ENCODE peak calls at places on chromosomes 5 and 9, in six cellular contexts. T is upper lobe of right lung; K is left ventricle myocardium inferior; S is transverse colon; W is CD8-positive, alpha-beta T cell; U is fibroblast of the aortic adventitia. Y is an unnamed sample.

GRCh38 chr9:86859056-86859455 is 88.2 kb downstream of the GAS1 start:
- DNase-seq in T (no peak), K (no peak), S (no peak), W (no peak), U (no peak), Y (no peak)

GRCh38 chr5:173775692-173776135 is 112.4 kb upstream of the CPEB4 start:
- DNase-seq in T (no peak), K (no peak), S (no peak), W (no peak), U (no peak), Y (no peak)

GRCh38 chr9:117480251-117480650 is 65.4 kb upstream of the ASTN2 start:
- DNase-seq in T (no peak), K (no peak), S (no peak), W (no peak), U (no peak), Y (no peak)

GRCh38 chr5:77129386-77129785 is 42.3 kb upstream of the ZBED3 start:
- DNase-seq in T (no peak), K (no peak), S (no peak), W (peak), U (no peak), Y (peak)

GRCh38 chr5:135629164-135629563 is 50.4 kb upstream of the CXCL14 start:
- DNase-seq in T (no peak), K (no peak), S (no peak), W (no peak), U (no peak), Y (no peak)

GRCh38 chr5:18720002-18720401 is 1085.7 kb downstream of the TAF11L14 start:
- DNase-seq in T (no peak), K (no peak), S (no peak), W (no peak), U (no peak), Y (no peak)

GRCh38 chr5:171470420-171470819 is 51.0 kb downstream of the FGF18 start:
- DNase-seq in T (no peak), K (no peak), S (no peak), W (no peak), U (no peak), Y (no peak)

GRCh38 chr5:97550164-97550563 is 367.1 kb upstream of the RIOK2 start:
- DNase-seq in T (no peak), K (no peak), S (no peak), W (no peak), U (peak), Y (peak)

GRCh38 chr9:101449071-101449721 is 13.6 kb upstream of the ALDOB start:
- DNase-seq in T (peak), K (peak), S (peak), W (peak), U (peak), Y (peak)

GRCh38 chr5:58958701-58959100 is 375.8 kb downstream of the RAB3C start:
- DNase-seq in T (no peak), K (no peak), S (no peak), W (no peak), U (no peak), Y (no peak)

GRCh38 chr9:1009101-1009707 is 32.7 kb downstream of the DMRT3 start:
- DNase-seq in T (peak), K (peak), S (peak), W (peak), U (peak), Y (peak)

GRCh38 chr5:119397518-119398380 is 41.9 kb downstream of the TNFAIP8 start:
- DNase-seq in T (no peak), K (no peak), S (no peak), W (no peak), U (peak), Y (peak)

GRCh38 chr5:95880081-95880926 is 57.8 kb upstream of the GLRX start:
- DNase-seq in T (no peak), K (no peak), S (no peak), W (no peak), U (no peak), Y (no peak)

GRCh38 chr5:15674716-15675115 is 174.7 kb downstream of the FBXL7 start:
- DNase-seq in T (no peak), K (no peak), S (no peak), W (no peak), U (no peak), Y (no peak)

GRCh38 chr5:169627551-169627950 is 9.5 kb upstream of the DOCK2 start:
- DNase-seq in T (no peak), K (no peak), S (no peak), W (no peak), U (no peak), Y (no peak)

GRCh38 chr5:757931-758697 is 26.4 kb downstream of the ZDHHC11B start:
- DNase-seq in T (peak), K (peak), S (peak), W (no peak), U (no peak), Y (no peak)

GRCh38 chr5:172274951-172275753 is 8.4 kb downstream of the UBTD2 start:
- DNase-seq in T (no peak), K (no peak), S (no peak), W (peak), U (no peak), Y (peak)

GRCh38 chr9:129570450-129571297 is 50.2 kb downstream of the C9orf50 start:
- DNase-seq in T (no peak), K (peak), S (peak), W (no peak), U (peak), Y (peak)

GRCh38 chr5:119322312-119322947 is 33.4 kb upstream of the TNFAIP8 start:
- DNase-seq in T (no peak), K (no peak), S (no peak), W (no peak), U (no peak), Y (no peak)

GRCh38 chr9:9754186-9754585 is 858.6 kb downstream of the PTPRD start:
- DNase-seq in T (no peak), K (no peak), S (no peak), W (no peak), U (no peak), Y (peak)

GRCh38 chr5:53874409-53874808 is 314.0 kb downstream of the NDUFS4 start:
- DNase-seq in T (no peak), K (no peak), S (no peak), W (no peak), U (peak), Y (peak)

GRCh38 chr5:180107005-180107404 is 35.4 kb upstream of the RNF130 start:
- DNase-seq in T (no peak), K (no peak), S (no peak), W (no peak), U (no peak), Y (no peak)

GRCh38 chr5:107557051-107557658 is 113.6 kb downstream of the EFNA5 start:
- DNase-seq in T (no peak), K (peak), S (no peak), W (no peak), U (no peak), Y (no peak)

DNA sequence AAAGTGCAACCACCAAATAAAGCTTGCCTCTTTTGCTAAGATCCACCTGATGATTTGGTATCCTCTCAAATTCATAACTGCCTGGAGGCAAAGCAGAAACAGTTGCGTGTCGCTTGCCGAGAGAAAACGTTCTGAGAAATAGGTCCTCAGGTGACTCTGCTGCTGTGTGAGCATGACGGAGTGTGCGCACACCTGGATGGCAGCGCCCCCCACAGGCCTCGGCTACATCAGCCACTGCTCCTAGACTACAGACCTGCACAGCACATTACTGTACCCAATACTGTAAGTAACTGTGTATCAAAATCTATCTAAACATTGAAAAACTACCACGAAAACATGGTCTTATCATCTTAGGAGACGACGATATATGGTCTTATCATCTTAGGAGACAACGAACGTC is 87.4 kb downstream of the CAMSAP1 start:
- DNase-seq in T (peak), K (no peak), S (no peak), W (no peak), U (no peak), Y (no peak)
- TF ChIP-seq CTCF in T (no peak), K (no peak), S (no peak), W (no peak), U (no peak), Y (no peak)

GRCh38 chr5:138849439-138849838 is 25.7 kb downstream of the LRRTM2 start:
- DNase-seq in T (no peak), K (no peak), S (no peak), W (no peak), U (peak), Y (peak)

GRCh38 chr5:138849882-138850281 is 25.3 kb downstream of the LRRTM2 start:
- DNase-seq in T (no peak), K (no peak), S (no peak), W (no peak), U (no peak), Y (no peak)

GRCh38 chr5:138844812-138845513 is 30.2 kb downstream of the LRRTM2 start:
- DNase-seq in T (no peak), K (no peak), S (no peak), W (no peak), U (peak), Y (peak)

GRCh38 chr5:138853132-138853531 is 22.0 kb downstream of the LRRTM2 start:
- DNase-seq in T (no peak), K (no peak), S (no peak), W (no peak), U (no peak), Y (no peak)

DNA sequence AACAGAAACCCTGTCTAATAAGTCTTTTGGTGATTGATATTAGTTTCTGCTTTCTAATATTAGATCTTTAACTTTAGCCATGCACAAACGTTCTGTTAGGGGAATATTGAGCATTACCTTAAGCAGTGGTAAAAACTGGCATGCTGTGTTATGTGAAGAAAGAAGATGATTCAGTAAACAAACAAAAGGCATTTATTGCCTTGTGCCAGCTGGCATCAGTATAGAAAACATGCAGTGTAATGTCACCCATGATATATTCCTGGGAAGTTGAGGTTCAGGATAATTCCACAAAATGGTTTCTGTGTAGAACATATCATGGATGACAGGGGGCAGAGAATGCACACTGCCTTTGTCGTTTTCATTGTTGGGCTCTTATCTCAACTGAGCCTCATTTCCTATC is 24.3 kb downstream of the LRRTM2 start:
- DNase-seq in T (no peak), K (no peak), S (no peak), W (no peak), U (no peak), Y (peak)
- H3K4me3 ChIP-seq in T (no peak), K (no peak), S (no peak), W (no peak), U (no peak), Y (no peak)

GRCh38 chr9:108894225-108894997 is 32.3 kb downstream of the ACTL7A start:
- DNase-seq in T (no peak), K (no peak), S (no peak), W (no peak), U (no peak), Y (no peak)

GRCh38 chr9:108885643-108886348 is 23.7 kb downstream of the ACTL7A start:
- DNase-seq in T (no peak), K (no peak), S (peak), W (peak), U (peak), Y (peak)

GRCh38 chr9:108884701-108885100 is 22.6 kb downstream of the ACTL7A start:
- DNase-seq in T (no peak), K (no peak), S (no peak), W (no peak), U (no peak), Y (no peak)

DNA sequence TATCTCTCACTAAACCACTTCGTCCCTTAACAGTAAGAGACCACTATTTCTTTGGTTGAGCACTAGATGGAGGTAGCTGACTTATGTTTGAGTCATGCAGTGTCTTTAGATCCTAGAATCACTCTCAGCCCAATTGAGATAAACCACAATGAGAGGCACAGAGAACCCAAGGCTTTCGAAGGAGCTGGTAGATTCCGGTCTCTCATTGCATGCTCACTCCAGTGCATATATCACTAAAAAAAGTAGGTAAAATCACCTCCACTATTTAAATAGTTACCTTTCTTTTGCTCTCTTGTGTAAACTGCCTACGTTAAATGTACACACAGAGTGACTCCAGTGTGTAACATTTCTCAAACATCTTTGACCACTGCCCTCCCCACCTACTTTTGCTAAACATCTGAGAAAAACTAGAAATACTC is 27.6 kb downstream of the ACTL7A start:
- DNase-seq in T (no peak), K (no peak), S (no peak), W (no peak), U (peak), Y (peak)
- TF ChIP-seq CTCF in T (no peak), K (peak), S (no peak), W (no peak), U (peak), Y (peak)

DNA sequence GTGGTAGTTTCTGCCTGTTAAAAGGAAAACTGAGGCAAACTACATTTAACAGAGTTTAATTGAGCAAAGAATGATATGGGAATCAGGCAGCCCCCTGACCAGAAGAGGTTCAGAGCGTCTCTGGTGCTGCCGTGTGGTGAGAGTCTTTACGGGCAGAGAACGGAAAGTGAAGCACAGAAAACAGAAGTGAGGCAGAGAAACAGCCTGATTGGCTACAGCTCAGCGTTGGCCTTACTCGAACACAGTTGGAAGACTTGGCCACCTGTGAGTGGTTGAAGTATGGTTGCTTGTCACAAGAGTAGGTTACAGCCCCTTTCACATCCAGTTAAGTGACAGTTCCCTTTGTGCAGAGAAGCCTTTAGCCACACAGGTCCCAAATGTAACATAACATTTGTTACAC is 16.9 kb upstream of the FBP1 start:
- DNase-seq in T (no peak), K (no peak), S (peak), W (peak), U (no peak), Y (no peak)
- H3K4me3 ChIP-seq in T (peak), K (no peak), S (peak), W (peak), U (no peak), Y (no peak)

DNA sequence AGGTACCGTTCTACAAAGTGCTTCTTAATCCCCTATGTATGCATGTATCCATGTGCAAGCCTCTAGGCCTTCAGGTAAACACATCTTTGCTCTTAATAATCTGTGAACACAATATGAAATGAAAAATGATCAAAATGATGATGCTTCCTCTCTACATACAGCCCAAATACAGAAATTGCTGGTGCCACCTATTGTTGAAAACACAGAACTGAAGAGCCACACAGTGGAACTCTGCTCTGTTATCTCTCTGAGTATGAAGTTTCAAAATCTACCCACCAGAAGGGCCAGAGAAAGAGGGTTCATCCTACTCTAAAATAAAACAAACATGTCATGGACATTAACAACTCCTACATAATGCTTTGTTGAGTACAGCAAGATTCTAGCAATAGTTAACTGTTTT is 71.3 kb downstream of the GLIS3 start:
- DNase-seq in T (no peak), K (no peak), S (no peak), W (no peak), U (peak), Y (peak)
- TF ChIP-seq CTCF in T (peak), K (peak), S (peak), W (no peak), U (peak), Y (peak)

GRCh38 chr9:15846611-15847010 is 293.8 kb downstream of the CCDC171 start:
- DNase-seq in T (no peak), K (no peak), S (no peak), W (no peak), U (no peak), Y (no peak)
- H3K4me3 ChIP-seq in T (no peak), K (no peak), S (no peak), W (no peak), U (no peak), Y (no peak)

DNA sequence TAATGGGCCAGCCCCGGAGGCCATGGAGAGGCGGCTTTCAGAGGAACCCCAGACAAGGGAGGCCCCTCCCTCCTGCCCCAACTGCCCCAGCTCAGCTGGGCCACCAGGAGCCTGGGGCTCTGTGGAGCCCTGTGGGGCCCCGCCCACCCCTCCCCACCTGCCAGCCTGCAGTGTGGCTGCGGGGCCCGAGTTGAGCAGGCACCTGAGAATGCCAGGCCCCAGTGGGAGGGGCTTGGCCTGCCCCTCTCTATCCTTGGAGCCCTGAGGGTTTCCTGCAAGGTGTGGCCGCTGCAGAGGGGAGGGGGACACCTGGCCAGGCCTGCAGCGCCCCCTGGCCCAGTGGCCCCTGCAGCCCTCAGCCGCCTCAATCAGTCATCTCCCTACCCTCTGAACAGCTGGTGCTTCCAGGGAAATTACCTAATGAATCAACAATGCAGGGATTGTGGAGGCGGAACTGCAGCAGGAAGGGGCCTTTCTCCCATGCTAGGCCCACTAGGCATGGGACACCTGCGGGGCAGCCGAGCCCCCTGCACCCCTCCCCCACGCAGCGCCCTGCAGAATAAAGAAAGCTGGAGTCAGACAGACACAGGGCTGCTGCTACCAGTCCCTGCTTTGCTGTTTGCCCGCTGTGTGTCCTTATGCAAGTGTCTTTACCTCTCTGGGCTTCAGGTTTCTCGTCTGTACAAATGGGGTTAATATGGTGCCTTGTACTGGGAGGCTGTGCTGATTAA is 48.0 kb downstream of the LMX1B start:
- DNase-seq in T (no peak), K (no peak), S (no peak), W (no peak), U (no peak), Y (no peak)
- TF ChIP-seq CTCF in T (no peak), K (no peak), S (no peak), W (no peak), U (no peak), Y (no peak)

DNA sequence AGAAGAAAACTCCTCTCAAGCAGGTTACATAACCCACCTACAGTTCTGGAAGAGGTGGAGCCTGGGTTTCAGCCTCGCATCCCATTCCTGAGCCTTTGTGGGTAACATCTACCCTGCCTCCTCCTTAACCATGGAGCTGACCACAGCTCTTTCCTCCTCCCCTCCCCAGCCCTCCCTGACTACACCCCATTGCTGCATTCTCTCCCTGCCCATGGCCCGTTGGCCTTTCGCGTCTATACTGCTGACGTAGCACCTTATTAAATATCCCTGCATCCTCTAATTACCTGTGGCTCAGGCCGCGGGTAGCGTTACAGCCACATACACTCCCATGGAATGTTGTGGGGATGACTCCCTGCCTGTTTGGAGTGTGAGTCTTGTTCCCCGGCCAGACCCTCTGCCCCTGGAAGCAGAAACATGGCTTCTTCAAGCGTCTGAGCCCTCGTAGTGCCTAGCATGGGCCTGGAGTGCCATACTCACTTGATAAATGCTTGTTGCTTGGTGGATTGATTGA is 72.8 kb downstream of the WWC1 start:
- DNase-seq in T (no peak), K (no peak), S (no peak), W (no peak), U (no peak), Y (peak)
- H3K4me3 ChIP-seq in T (no peak), K (no peak), S (no peak), W (no peak), U (no peak), Y (no peak)

GRCh38 chr5:79692586-79692985 is 3.0 kb downstream of the CMYA5 start:
- DNase-seq in T (no peak), K (no peak), S (no peak), W (no peak), U (no peak), Y (no peak)
- TF ChIP-seq CTCF in T (no peak), K (no peak), S (no peak), W (no peak), U (no peak), Y (no peak)

GRCh38 chr9:37574241-37574721 is 1.9 kb downstream of the FBXO10 start:
- DNase-seq in T (no peak), K (no peak), S (no peak), W (no peak), U (peak), Y (peak)
- H3K4me3 ChIP-seq in T (no peak), K (no peak), S (peak), W (no peak), U (no peak), Y (no peak)